ENCODE peak calls at places on chromosomes 16 and 17, in six cellular contexts. One of them, this sample, is unnamed.
A peak's percentile ranks its signal among the peaks of the same experiment; 100 is the strongest.

GRCh38 chr16:71172808-71173207 is 57.7 kb downstream of the HYDIN start:
- DNase-seq in kidney glomerular epithelial cell: no peak
- DNase-seq in NCI-H1105 treated with DMSO at 0.1 percent for 48 hours: no peak
- DNase-seq in Caco-2: no peak
- DNase-seq in hypothalamus: no peak
- DNase-seq in kidney tubule cell: no peak
- DNase-seq in this sample: no peak

GRCh38 chr16:17171250-17172143 is 299.3 kb downstream of the XYLT1 start:
- DNase-seq in kidney glomerular epithelial cell: no peak
- DNase-seq in NCI-H1105 treated with DMSO at 0.1 percent for 48 hours: no peak
- DNase-seq in Caco-2: no peak
- DNase-seq in hypothalamus: no peak
- DNase-seq in kidney tubule cell: no peak
- DNase-seq in this sample: no peak

GRCh38 chr17:28497931-28498330 is 8.2 kb upstream of the FOXN1 start:
- DNase-seq in kidney glomerular epithelial cell: no peak
- DNase-seq in NCI-H1105 treated with DMSO at 0.1 percent for 48 hours: peak; percentile 46
- DNase-seq in Caco-2: peak; percentile 49
- DNase-seq in hypothalamus: no peak
- DNase-seq in kidney tubule cell: no peak
- DNase-seq in this sample: no peak

GRCh38 chr17:680554-680953 is 34.1 kb downstream of the VPS53 start:
- DNase-seq in kidney glomerular epithelial cell: no peak
- DNase-seq in NCI-H1105 treated with DMSO at 0.1 percent for 48 hours: no peak
- DNase-seq in Caco-2: no peak
- DNase-seq in hypothalamus: no peak
- DNase-seq in kidney tubule cell: no peak
- DNase-seq in this sample: no peak

GRCh38 chr16:67841198-67841815 is 813 bp upstream of the THAP11 start:
- DNase-seq in kidney glomerular epithelial cell: no peak
- DNase-seq in NCI-H1105 treated with DMSO at 0.1 percent for 48 hours: no peak
- DNase-seq in Caco-2: no peak
- DNase-seq in hypothalamus: no peak
- DNase-seq in kidney tubule cell: no peak
- DNase-seq in this sample: no peak

GRCh38 chr16:85460983-85461813 is 151.9 kb upstream of the GSE1 start:
- DNase-seq in kidney glomerular epithelial cell: peak; percentile 43
- DNase-seq in NCI-H1105 treated with DMSO at 0.1 percent for 48 hours: peak; percentile 80
- DNase-seq in Caco-2: peak; percentile 31
- DNase-seq in hypothalamus: no peak
- DNase-seq in kidney tubule cell: no peak
- DNase-seq in this sample: no peak

GRCh38 chr16:82584553-82585152 is 42.1 kb upstream of the CDH13 start:
- DNase-seq in kidney glomerular epithelial cell: no peak
- DNase-seq in NCI-H1105 treated with DMSO at 0.1 percent for 48 hours: peak; percentile 49
- DNase-seq in Caco-2: no peak
- DNase-seq in hypothalamus: no peak
- DNase-seq in kidney tubule cell: no peak
- DNase-seq in this sample: no peak

GRCh38 chr17:82752371-82753200 is 721 bp downstream of the TBCD start:
- DNase-seq in kidney glomerular epithelial cell: peak; percentile 6
- DNase-seq in NCI-H1105 treated with DMSO at 0.1 percent for 48 hours: no peak
- DNase-seq in Caco-2: peak; percentile 53
- DNase-seq in hypothalamus: no peak
- DNase-seq in kidney tubule cell: peak; percentile 30
- DNase-seq in this sample: no peak

GRCh38 chr17:75650874-75651273 is 16.1 kb downstream of the RECQL5 start:
- DNase-seq in kidney glomerular epithelial cell: no peak
- DNase-seq in NCI-H1105 treated with DMSO at 0.1 percent for 48 hours: no peak
- DNase-seq in Caco-2: no peak
- DNase-seq in hypothalamus: no peak
- DNase-seq in kidney tubule cell: no peak
- DNase-seq in this sample: no peak

GRCh38 chr17:45092932-45093430 is 31.9 kb downstream of the NMT1 start:
- DNase-seq in kidney glomerular epithelial cell: peak; percentile 95
- DNase-seq in NCI-H1105 treated with DMSO at 0.1 percent for 48 hours: no peak
- DNase-seq in Caco-2: no peak
- DNase-seq in hypothalamus: peak; percentile 37
- DNase-seq in kidney tubule cell: peak; percentile 95
- DNase-seq in this sample: peak; percentile 90

GRCh38 chr16:77995843-77996455 is 26.4 kb upstream of the CLEC3A start:
- DNase-seq in kidney glomerular epithelial cell: no peak
- DNase-seq in NCI-H1105 treated with DMSO at 0.1 percent for 48 hours: no peak
- DNase-seq in Caco-2: no peak
- DNase-seq in hypothalamus: no peak
- DNase-seq in kidney tubule cell: no peak
- DNase-seq in this sample: no peak

GRCh38 chr16:4401094-4401501 is 15.3 kb downstream of the CORO7 start:
- DNase-seq in kidney glomerular epithelial cell: no peak
- DNase-seq in NCI-H1105 treated with DMSO at 0.1 percent for 48 hours: no peak
- DNase-seq in Caco-2: no peak
- DNase-seq in hypothalamus: no peak
- DNase-seq in kidney tubule cell: no peak
- DNase-seq in this sample: no peak

GRCh38 chr16:48538746-48539484 is 71.1 kb downstream of the N4BP1 start:
- DNase-seq in kidney glomerular epithelial cell: no peak
- DNase-seq in NCI-H1105 treated with DMSO at 0.1 percent for 48 hours: no peak
- DNase-seq in Caco-2: peak; percentile 47
- DNase-seq in hypothalamus: no peak
- DNase-seq in kidney tubule cell: no peak
- DNase-seq in this sample: no peak